ENCODE peak calls at places on chromosome 18, in four cellular contexts. Y is heart left ventricle, J is hepatocyte, C is neural progenitor cell. W is an unnamed sample.

GRCh38 chr18:435940-436339 is 64.6 kb downstream of the COLEC12 start:
- DNase-seq in C (no peak), Y (no peak), J (no peak), W (no peak)

GRCh38 chr18:35512761-35513160 is 15.0 kb upstream of the INO80C start:
- DNase-seq in Y (no peak), J (no peak), C (no peak), W (no peak)

GRCh38 chr18:58552057-58552461 is 76.8 kb downstream of the ALPK2 start:
- DNase-seq in J (peak; percentile 47), Y (no peak), C (no peak), W (no peak)

GRCh38 chr18:8788503-8789429 is 83.4 kb downstream of the MTCL1 start:
- DNase-seq in J (no peak), Y (no peak), C (no peak), W (no peak)

GRCh38 chr18:12247946-12248345 is 6.2 kb upstream of the CIDEA start:
- DNase-seq in J (no peak), Y (no peak), C (no peak), W (no peak)

GRCh38 chr18:39796413-39796812 is 2158.6 kb upstream of the PIK3C3 start:
- DNase-seq in C (no peak), J (peak; percentile 46), Y (no peak), W (no peak)

GRCh38 chr18:41324020-41324791 is 630.8 kb upstream of the PIK3C3 start:
- DNase-seq in C (no peak), Y (no peak), J (no peak), W (no peak)

GRCh38 chr18:36338420-36338933 is 41.0 kb downstream of the FHOD3 start:
- DNase-seq in J (no peak), Y (no peak), C (no peak), W (no peak)

GRCh38 chr18:59272971-59273935 is at the start of gene RAX:
- DNase-seq in Y (no peak), J (peak; percentile 50), C (peak; percentile 96), W (no peak)

GRCh38 chr18:9696112-9696511 is 12.0 kb upstream of the RAB31 start:
- DNase-seq in Y (no peak), C (no peak), J (no peak), W (no peak)

GRCh38 chr18:34796013-34796657 is 86.0 kb downstream of the DTNA start:
- DNase-seq in Y (no peak), C (no peak), J (no peak), W (no peak)

GRCh38 chr18:7164610-7165009 is 47.0 kb upstream of the LAMA1 start:
- DNase-seq in C (peak; percentile 34), Y (no peak), J (no peak), W (no peak)

GRCh38 chr18:50560681-50561629 is 1.1 kb downstream of the MAPK4 start:
- DNase-seq in Y (peak; percentile 41), J (peak; percentile 35), C (peak; percentile 61), W (no peak)

GRCh38 chr18:9417081-9417841 is 58.1 kb upstream of the RALBP1 start:
- DNase-seq in Y (peak; percentile 34), C (peak; percentile 49), J (peak; percentile 21), W (peak; percentile 65)

GRCh38 chr18:22703883-22704626 is 229.1 kb upstream of the RBBP8 start:
- DNase-seq in Y (no peak), J (peak; percentile 60), C (peak; percentile 66), W (no peak)

GRCh38 chr18:60113396-60113795 is 213.6 kb downstream of the PMAIP1 start:
- DNase-seq in Y (no peak), J (peak; percentile 9), C (no peak), W (no peak)

GRCh38 chr18:68942230-68942629 is 144.3 kb downstream of the CCDC102B start:
- DNase-seq in Y (no peak), C (no peak), J (no peak), W (no peak)

GRCh38 chr18:44039216-44039615 is 641.5 kb upstream of the SETBP1 start:
- DNase-seq in Y (no peak), C (no peak), J (no peak), W (no peak)

GRCh38 chr18:25298853-25299274 is 53.1 kb downstream of the ZNF521 start:
- DNase-seq in C (no peak), Y (peak; percentile 75), J (peak; percentile 17), W (peak; percentile 65)

GRCh38 chr18:48829443-48830149 is 121.2 kb downstream of the SMAD7 start:
- DNase-seq in C (peak; percentile 75), Y (peak; percentile 25), J (peak; percentile 66), W (peak; percentile 33)

GRCh38 chr18:23259701-23260661 is 124.7 kb downstream of the CABLES1 start:
- DNase-seq in Y (peak; percentile 76), J (peak; percentile 89), C (peak; percentile 91), W (peak; percentile 83)

GRCh38 chr18:9731380-9731779 is 23.3 kb downstream of the RAB31 start:
- DNase-seq in J (no peak), C (no peak), Y (no peak), W (no peak)

GRCh38 chr18:48228841-48229240 is 180.3 kb downstream of the ZBTB7C start:
- DNase-seq in Y (no peak), C (peak; percentile 12), J (no peak), W (no peak)

GRCh38 chr18:79530821-79531220 is 135.1 kb downstream of the NFATC1 start:
- DNase-seq in C (no peak), Y (no peak), J (no peak), W (no peak)

GRCh38 chr18:33820517-33821368 is 242.7 kb downstream of the ASXL3 start:
- DNase-seq in Y (no peak), C (peak; percentile 43), J (no peak), W (no peak)

GRCh38 chr18:69998523-69998987 is 50.9 kb upstream of the CD226 start:
- DNase-seq in J (no peak), C (no peak), Y (peak; percentile 45), W (no peak)

GRCh38 chr18:28176933-28177827 is at the start of gene CDH2:
- DNase-seq in C (peak; percentile 95), J (peak; percentile 88), Y (peak; percentile 84), W (peak; percentile 37)

GRCh38 chr18:28175930-28176673 is 828 bp downstream of the CDH2 start:
- DNase-seq in Y (no peak), C (peak; percentile 61), J (peak; percentile 36), W (no peak)

GRCh38 chr18:28178720-28179119 is 1.8 kb upstream of the CDH2 start:
- DNase-seq in C (no peak), J (peak; percentile 34), Y (no peak), W (no peak)

GRCh38 chr18:28176674-28176932 is 327 bp downstream of the CDH2 start:
- DNase-seq in C (no peak), J (no peak), Y (no peak), W (no peak)

DNA sequence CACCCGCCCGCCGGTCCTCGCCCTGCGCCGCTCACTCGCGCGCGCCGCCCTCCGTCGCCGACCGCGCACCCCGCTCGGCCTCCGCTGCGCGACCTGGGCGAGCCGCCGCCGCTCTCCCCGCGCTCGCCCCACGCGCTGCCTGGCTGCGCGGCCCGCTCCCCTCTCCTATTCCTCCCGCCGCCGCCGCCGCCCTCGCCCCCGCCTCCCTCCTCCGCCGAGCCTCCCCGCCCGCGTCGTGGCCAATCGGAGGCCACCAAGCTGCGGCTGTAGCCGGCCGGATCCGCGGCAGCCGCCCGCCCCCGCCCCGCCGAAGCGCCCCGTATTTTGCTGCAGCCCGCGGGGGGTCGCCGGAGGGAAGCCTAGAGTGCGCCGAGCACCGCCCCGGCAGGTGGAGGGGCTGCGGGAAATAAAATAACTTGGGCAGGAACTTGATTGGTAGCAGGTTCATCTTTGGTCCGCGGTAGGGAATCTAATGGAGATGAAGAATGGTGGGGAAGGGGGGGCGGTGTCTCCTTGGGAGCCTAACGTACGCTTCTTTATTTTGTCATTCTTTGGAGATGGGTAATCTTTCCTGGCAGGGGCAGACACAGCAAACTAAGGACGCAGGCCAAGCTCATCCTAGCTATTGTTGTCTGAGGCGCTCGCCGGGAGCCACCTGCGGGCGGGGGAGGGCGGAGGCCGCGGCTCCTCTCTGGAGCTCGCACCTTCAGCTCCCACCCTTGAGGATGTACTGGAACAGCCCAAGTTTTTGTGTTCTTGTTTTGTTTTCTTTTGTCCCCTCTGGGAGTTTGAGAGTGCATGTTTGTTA is 1.1 kb upstream of the CDH2 start:
- DNase-seq in C (peak; percentile 93), Y (peak; percentile 73), J (peak; percentile 82), W (peak; percentile 46)
- TF ChIP-seq CTCF in C (no peak), Y (peak; percentile 16), J (no peak), W (no peak)

GRCh38 chr18:46675112-46675511 is 18.1 kb upstream of the LOXHD1 start:
- DNase-seq in Y (no peak), C (no peak), J (no peak), W (no peak)
- H3K4me1 ChIP-seq in Y (no peaks in the 10 kb centered on the region), C (no peaks in the 10 kb centered on the region), J (no peaks in the 10 kb centered on the region), W (peaks cover 12% of the 10 kb centered on the region)

GRCh38 chr18:13380671-13381070 is 162.1 kb downstream of the LDLRAD4 start:
- DNase-seq in C (no peak), J (no peak), Y (no peak), W (no peak)

GRCh38 chr18:13381331-13381730 is 162.8 kb downstream of the LDLRAD4 start:
- DNase-seq in Y (no peak), C (no peak), J (no peak), W (no peak)

GRCh38 chr18:13382990-13383821 is 164.6 kb downstream of the LDLRAD4 start:
- DNase-seq in C (no peak), Y (no peak), J (no peak), W (no peak)

GRCh38 chr18:13382683-13382989 is 164.1 kb downstream of the LDLRAD4 start:
- DNase-seq in Y (no peak), J (no peak), C (no peak), W (no peak)

GRCh38 chr18:13381907-13382682 is 163.5 kb downstream of the LDLRAD4 start:
- DNase-seq in Y (peak; percentile 78), C (no peak), J (no peak), W (peak; percentile 68)
- H3K4me3 ChIP-seq in Y (peak overlapping the region; percentile 28), C (no peak overlapping the region), J (no peak overlapping the region), W (peak overlapping the region; percentile 43)

DNA sequence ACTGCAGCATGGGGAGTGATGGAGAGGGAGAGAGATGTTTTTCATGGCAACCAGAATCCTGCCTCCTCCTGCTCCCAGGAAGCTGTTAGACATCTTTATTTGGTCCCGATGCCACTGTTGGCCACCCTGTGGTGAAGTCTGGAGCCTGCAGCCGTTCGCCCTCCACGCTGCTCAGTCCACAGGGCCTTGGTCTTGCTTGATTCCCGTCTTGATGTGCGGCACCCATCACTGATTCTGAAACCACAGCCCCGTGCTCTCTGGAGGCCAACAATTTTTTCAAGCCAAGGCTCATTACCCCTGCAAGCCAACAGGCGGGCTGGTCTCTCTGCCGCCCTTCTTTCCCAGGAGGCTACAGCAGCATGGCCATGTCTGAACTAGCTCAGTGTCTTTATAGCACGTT is 24.5 kb downstream of the SIGLEC15 start:
- DNase-seq in Y (no peak), J (no peak), C (peak; percentile 42), W (no peak)
- TF ChIP-seq CTCF in Y (peak; percentile 27), J (peak; percentile 25), C (peak; percentile 45), W (no peak)

GRCh38 chr18:42330296-42330695 is 375.3 kb downstream of the PIK3C3 start:
- DNase-seq in Y (no peak), C (no peak), J (no peak), W (no peak)
- H3K4me1 ChIP-seq in Y (no peaks in the 10 kb centered on the region), C (no peaks in the 10 kb centered on the region), J (no peaks in the 10 kb centered on the region), W (no peaks in the 10 kb centered on the region)

GRCh38 chr18:76962851-76963250 is 140.5 kb downstream of the ZNF236 start:
- DNase-seq in Y (no peak), C (no peak), J (no peak), W (no peak)
- H3K4me3 ChIP-seq in Y (no peak overlapping the region), C (no peak overlapping the region), J (no peak overlapping the region), W (no peak overlapping the region)

W was measured in psoas muscle.